ENCODE peak calls at places on chromosomes 13 and 19, in ten cellular contexts. I, A, Y, D, M, Z, B, N, R and G are unnamed samples.

GRCh38 chr19:13086341-13086740 is 16.3 kb downstream of the LYL1 start:
- DNase-seq in I (no peak), A (no peak), Y (no peak), D (no peak), M (no peak), Z (no peak), B (no peak), N (no peak), R (no peak), G (no peak)

GRCh38 chr19:35004517-35005255 is 4.6 kb downstream of the GRAMD1A start:
- DNase-seq in I (no peak), A (no peak), Y (no peak), D (no peak), M (no peak), Z (no peak), B (no peak), N (no peak), R (no peak), G (no peak)

GRCh38 chr19:44712864-44713515 is 14.0 kb downstream of the CEACAM16 start:
- DNase-seq in I (no peak), A (no peak), Y (no peak), D (no peak), M (no peak), Z (no peak), B (no peak), N (no peak), R (no peak), G (no peak)

GRCh38 chr13:101925731-101926130 is 473.3 kb downstream of the ITGBL1 start:
- DNase-seq in I (no peak), A (no peak), Y (no peak), D (no peak), M (no peak), Z (no peak), B (no peak), N (no peak), R (no peak), G (no peak)

GRCh38 chr13:94480672-94481145 is 1.2 kb upstream of the DCT start:
- DNase-seq in I (no peak), A (no peak), Y (no peak), D (no peak), M (peak), Z (peak), B (no peak), N (no peak), R (peak), G (no peak)

GRCh38 chr19:14580623-14581237 is 2.2 kb upstream of the CLEC17A start:
- DNase-seq in I (no peak), A (no peak), Y (no peak), D (no peak), M (no peak), Z (no peak), B (no peak), N (no peak), R (no peak), G (no peak)

GRCh38 chr13:113562085-113562749 is 22.3 kb upstream of the TFDP1 start:
- DNase-seq in I (peak), A (peak), Y (peak), D (peak), M (peak), Z (no peak), B (peak), N (peak), R (no peak), G (no peak)

GRCh38 chr13:33126909-33127607 is 110.8 kb downstream of the KL start:
- DNase-seq in I (no peak), A (no peak), Y (no peak), D (no peak), M (peak), Z (peak), B (peak), N (no peak), R (no peak), G (no peak)

GRCh38 chr13:95121516-95121915 is 179.7 kb downstream of the ABCC4 start:
- DNase-seq in I (no peak), A (no peak), Y (no peak), D (no peak), M (no peak), Z (no peak), B (no peak), N (no peak), R (no peak), G (no peak)

GRCh38 chr13:85266771-85267170 is 532.4 kb downstream of the SLITRK6 start:
- DNase-seq in I (no peak), A (no peak), Y (no peak), D (no peak), M (no peak), Z (no peak), B (no peak), N (no peak), R (no peak), G (no peak)

GRCh38 chr19:4077800-4078683 is 11.3 kb upstream of the ZBTB7A start:
- DNase-seq in I (peak), A (peak), Y (peak), D (peak), M (no peak), Z (no peak), B (peak), N (peak), R (peak), G (no peak)

GRCh38 chr19:55005684-55006488 is 32.2 kb downstream of the GP6 start:
- DNase-seq in I (no peak), A (no peak), Y (no peak), D (no peak), M (no peak), Z (peak), B (no peak), N (peak), R (no peak), G (peak)

GRCh38 chr19:48102870-48103751 is 7.5 kb downstream of the PLA2G4C start:
- DNase-seq in I (no peak), A (no peak), Y (no peak), D (no peak), M (peak), Z (no peak), B (peak), N (peak), R (no peak), G (peak)

GRCh38 chr13:45833663-45834062 is 17.9 kb downstream of the SIAH3 start:
- DNase-seq in I (no peak), A (no peak), Y (peak), D (peak), M (peak), Z (peak), B (peak), N (peak), R (no peak), G (peak)

GRCh38 chr13:32426191-32426980 is 1.5 kb downstream of the N4BP2L1 start:
- DNase-seq in I (no peak), A (no peak), Y (no peak), D (no peak), M (no peak), Z (no peak), B (no peak), N (peak), R (no peak), G (no peak)

GRCh38 chr13:69092615-69093322 is 1014.9 kb upstream of the ATXN8OS start:
- DNase-seq in I (no peak), A (no peak), Y (no peak), D (no peak), M (no peak), Z (no peak), B (no peak), N (no peak), R (no peak), G (no peak)

GRCh38 chr13:60230593-60230992 is 66.9 kb upstream of the DIAPH3 start:
- DNase-seq in I (no peak), A (no peak), Y (no peak), D (no peak), M (peak), Z (no peak), B (no peak), N (no peak), R (no peak), G (no peak)

GRCh38 chr19:887072-887471 is 5.9 kb downstream of the MED16 start:
- DNase-seq in I (no peak), A (no peak), Y (no peak), D (no peak), M (peak), Z (no peak), B (no peak), N (no peak), R (no peak), G (no peak)

DNA sequence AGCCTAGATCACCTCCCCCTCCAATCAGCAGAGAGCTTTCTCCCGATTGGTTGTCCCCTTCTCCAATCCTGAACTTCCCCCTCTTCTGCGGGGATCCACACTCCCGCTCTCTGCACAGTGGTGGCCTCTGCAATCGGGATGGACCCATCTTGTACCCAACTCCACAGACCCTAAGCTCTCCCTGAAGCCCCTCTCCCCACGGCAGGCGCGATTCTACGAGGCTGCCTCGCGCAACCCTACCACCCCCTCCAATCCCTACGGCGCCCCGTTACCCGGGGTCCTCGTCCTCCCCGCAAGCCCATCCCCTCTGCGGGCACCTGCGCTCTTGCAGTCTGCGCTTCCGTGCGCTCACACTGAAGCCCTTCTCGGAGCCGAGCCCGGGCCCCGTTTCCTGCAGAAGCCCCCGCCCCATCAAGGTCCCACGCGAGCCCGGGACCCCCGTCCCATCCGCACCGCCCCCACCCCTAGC is 459 bp downstream of the TMEM160 start:
- DNase-seq in I (peak), A (peak), Y (peak), D (peak), M (peak), Z (peak), B (peak), N (peak), R (peak), G (peak)
- TF ChIP-seq POLR2A in I (no peak), A (no peak), Y (no peak), D (no peak), M (no peak), Z (peak), B (no peak), N (no peak), R (peak), G (peak)

GRCh38 chr13:49247722-49248432 is at the start of gene CDADC1:
- DNase-seq in I (peak), A (peak), Y (peak), D (peak), M (peak), Z (peak), B (peak), N (peak), R (peak), G (peak)
- TF ChIP-seq POLR2A in I (peak), A (peak), Y (peak), D (peak), M (peak), Z (peak), B (peak), N (peak), R (peak), G (peak)

DNA sequence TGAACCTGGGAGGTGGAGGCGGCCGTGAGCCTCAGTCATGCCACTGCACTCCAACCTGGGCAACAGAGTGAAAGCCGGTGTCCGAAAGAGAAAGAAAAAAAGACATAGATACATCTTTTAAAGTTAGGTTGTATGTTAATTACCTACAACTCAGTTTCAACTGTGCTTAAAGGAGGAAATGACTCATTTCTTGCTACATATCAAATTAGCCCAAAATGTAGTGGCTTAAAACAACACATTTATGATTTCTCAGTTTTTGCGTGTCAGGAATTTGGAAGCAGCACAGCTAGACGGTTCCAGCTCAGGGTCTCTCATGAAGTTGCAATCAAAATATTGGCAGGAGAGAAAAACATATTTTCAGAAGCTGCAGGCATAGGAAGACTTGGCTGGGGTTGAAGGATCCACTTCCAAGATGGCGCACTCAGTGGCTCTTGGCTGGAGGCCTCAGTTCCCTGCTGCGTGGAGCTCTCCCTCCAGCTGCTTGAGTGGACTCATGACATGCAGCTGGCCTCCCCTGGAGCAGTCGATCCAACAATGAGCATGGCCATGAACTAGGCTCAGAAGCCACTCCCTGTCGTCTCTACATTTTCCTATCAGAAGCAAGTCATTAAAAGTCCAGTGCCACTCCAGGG is 7.1 kb downstream of the LDLR start:
- DNase-seq in I (no peak), A (no peak), Y (no peak), D (no peak), M (peak), Z (no peak), B (peak), N (peak), R (no peak), G (no peak)
- TF ChIP-seq POLR2A in I (peak), A (no peak), Y (no peak), D (no peak), M (no peak), Z (no peak), B (peak), N (no peak), R (no peak), G (no peak)

GRCh38 chr13:39310961-39311360 is 272.7 kb downstream of the NHLRC3 start:
- DNase-seq in I (no peak), A (no peak), Y (no peak), D (no peak), M (no peak), Z (no peak), B (no peak), N (no peak), R (no peak), G (no peak)
- TF ChIP-seq POLR2A in I (no peak), A (no peak), Y (no peak), D (no peak), M (no peak), Z (no peak), B (no peak), N (no peak), R (no peak), G (no peak)

GRCh38 chr19:51593969-51594773 is 23.1 kb downstream of the ZNF175 start:
- DNase-seq in I (peak), A (peak), Y (peak), D (peak), M (peak), Z (peak), B (peak), N (peak), R (peak), G (peak)
- TF ChIP-seq POLR2A in I (no peak), A (no peak), Y (no peak), D (no peak), M (no peak), Z (no peak), B (no peak), N (no peak), R (no peak), G (peak)